ENCODE peak calls at places on chromosomes 6 and 20, in eight cellular contexts. One of them, this sample, is unnamed.

GRCh38 chr6:20717743-20718142 is 183.5 kb downstream of the CDKAL1 start:
- DNase-seq in AG09309: no peak
- DNase-seq in COR-L47: no peak
- DNase-seq in left kidney: no peak
- DNase-seq in activated T-helper 1 cell treated with Interleukin-2 at 50 U/mL for 16 hours: no peak
- DNase-seq in PC-3: no peak
- DNase-seq in HEK293T: no peak
- DNase-seq in spleen: no peak
- DNase-seq in this sample: no peak

GRCh38 chr6:157068691-157069228 is 254.6 kb downstream of the TMEM242 start:
- DNase-seq in AG09309: no peak
- DNase-seq in activated T-helper 1 cell treated with Interleukin-2 at 50 U/mL for 16 hours: no peak
- DNase-seq in left kidney: no peak
- DNase-seq in HEK293T: no peak
- DNase-seq in PC-3: peak
- DNase-seq in spleen: no peak
- DNase-seq in COR-L47: no peak
- DNase-seq in this sample: no peak

GRCh38 chr6:96909826-96910225 is 12.1 kb upstream of the NDUFAF4 start:
- DNase-seq in AG09309: no peak
- DNase-seq in spleen: no peak
- DNase-seq in left kidney: no peak
- DNase-seq in PC-3: no peak
- DNase-seq in HEK293T: no peak
- DNase-seq in COR-L47: no peak
- DNase-seq in activated T-helper 1 cell treated with Interleukin-2 at 50 U/mL for 16 hours: no peak
- DNase-seq in this sample: peak

GRCh38 chr6:160135922-160136655 is 14.5 kb downstream of the SLC22A1 start:
- DNase-seq in PC-3: no peak
- DNase-seq in COR-L47: no peak
- DNase-seq in left kidney: no peak
- DNase-seq in spleen: no peak
- DNase-seq in AG09309: no peak
- DNase-seq in HEK293T: no peak
- DNase-seq in activated T-helper 1 cell treated with Interleukin-2 at 50 U/mL for 16 hours: no peak
- DNase-seq in this sample: no peak

GRCh38 chr6:169132361-169132895 is 121.2 kb downstream of the THBS2 start:
- DNase-seq in activated T-helper 1 cell treated with Interleukin-2 at 50 U/mL for 16 hours: no peak
- DNase-seq in left kidney: no peak
- DNase-seq in PC-3: no peak
- DNase-seq in COR-L47: no peak
- DNase-seq in HEK293T: no peak
- DNase-seq in AG09309: no peak
- DNase-seq in spleen: no peak
- DNase-seq in this sample: no peak

GRCh38 chr20:10761786-10762185 is 88.0 kb upstream of the JAG1 start:
- DNase-seq in PC-3: peak
- DNase-seq in COR-L47: no peak
- DNase-seq in left kidney: peak
- DNase-seq in spleen: no peak
- DNase-seq in activated T-helper 1 cell treated with Interleukin-2 at 50 U/mL for 16 hours: no peak
- DNase-seq in AG09309: no peak
- DNase-seq in HEK293T: no peak
- DNase-seq in this sample: peak

GRCh38 chr6:122035193-122035592 is 364.3 kb upstream of the HSF2 start:
- DNase-seq in activated T-helper 1 cell treated with Interleukin-2 at 50 U/mL for 16 hours: no peak
- DNase-seq in AG09309: no peak
- DNase-seq in left kidney: no peak
- DNase-seq in spleen: no peak
- DNase-seq in COR-L47: no peak
- DNase-seq in HEK293T: no peak
- DNase-seq in PC-3: no peak
- DNase-seq in this sample: no peak

GRCh38 chr6:31791324-31792089 is 4.0 kb downstream of the VARS1 start:
- DNase-seq in activated T-helper 1 cell treated with Interleukin-2 at 50 U/mL for 16 hours: no peak
- DNase-seq in left kidney: peak
- DNase-seq in COR-L47: peak
- DNase-seq in spleen: no peak
- DNase-seq in HEK293T: peak
- DNase-seq in PC-3: peak
- DNase-seq in AG09309: no peak
- DNase-seq in this sample: peak

GRCh38 chr6:11847515-11848244 is 69.1 kb upstream of the ADTRP start:
- DNase-seq in activated T-helper 1 cell treated with Interleukin-2 at 50 U/mL for 16 hours: no peak
- DNase-seq in COR-L47: no peak
- DNase-seq in PC-3: no peak
- DNase-seq in AG09309: no peak
- DNase-seq in HEK293T: no peak
- DNase-seq in spleen: no peak
- DNase-seq in left kidney: peak
- DNase-seq in this sample: no peak

GRCh38 chr20:63736893-63737689 is 627 bp downstream of the LIME1 start:
- DNase-seq in activated T-helper 1 cell treated with Interleukin-2 at 50 U/mL for 16 hours: peak
- DNase-seq in PC-3: no peak
- DNase-seq in COR-L47: no peak
- DNase-seq in spleen: peak
- DNase-seq in AG09309: no peak
- DNase-seq in HEK293T: no peak
- DNase-seq in left kidney: no peak
- DNase-seq in this sample: no peak

GRCh38 chr6:148471624-148472494 is 129.2 kb downstream of the SASH1 start:
- DNase-seq in HEK293T: no peak
- DNase-seq in spleen: no peak
- DNase-seq in PC-3: no peak
- DNase-seq in AG09309: no peak
- DNase-seq in COR-L47: no peak
- DNase-seq in left kidney: peak
- DNase-seq in activated T-helper 1 cell treated with Interleukin-2 at 50 U/mL for 16 hours: no peak
- DNase-seq in this sample: no peak